ENCODE peak calls at places on chromosomes 11 and 22, in six cellular contexts. N is OCI-LY7, S is GM23248, D is SK-N-SH, Q is neural progenitor cell, P is MM.1S. R is an unnamed sample.

GRCh38 chr22:44761025-44761424 is 8.7 kb downstream of the ARHGAP8 start:
- DNase-seq in N (no peak), S (no peak), D (no peak), Q (no peak), P (no peak), R (no peak)

GRCh38 chr11:113474362-113475159 is 637 bp downstream of the DRD2 start:
- DNase-seq in N (peak; percentile 14), S (peak; percentile 78), D (peak; percentile 87), Q (peak; percentile 95), P (peak; percentile 70), R (peak; percentile 98)

GRCh38 chr11:40130427-40130826 is 1329.0 kb downstream of the LRRC4C start:
- DNase-seq in N (no peak), S (no peak), D (peak; percentile 16), Q (peak; percentile 72), P (no peak), R (peak; percentile 42)

GRCh38 chr11:114218508-114218907 is 77.7 kb upstream of the NNMT start:
- DNase-seq in N (no peak), S (no peak), D (no peak), Q (no peak), P (no peak), R (no peak)

GRCh38 chr11:27553186-27553585 is 46.6 kb upstream of the LIN7C start:
- DNase-seq in N (no peak), S (peak; percentile 65), D (no peak), Q (no peak), P (no peak), R (no peak)

GRCh38 chr11:20544536-20545237 is 54.7 kb upstream of the SLC6A5 start:
- DNase-seq in N (no peak), S (no peak), D (no peak), Q (peak; percentile 42), P (no peak), R (peak; percentile 57)

GRCh38 chr11:105372214-105372613 is 232.6 kb upstream of the CARD18 start:
- DNase-seq in N (no peak), S (no peak), D (no peak), Q (no peak), P (no peak), R (no peak)

GRCh38 chr11:69382131-69383128 is 88.5 kb downstream of the MYEOV start:
- DNase-seq in N (peak; percentile 82), S (peak; percentile 28), D (peak; percentile 6), Q (no peak), P (peak; percentile 46), R (peak; percentile 50)

GRCh38 chr11:69703711-69704507 is at the start of gene FGF19:
- DNase-seq in N (no peak), S (peak; percentile 28), D (peak; percentile 67), Q (peak; percentile 78), P (no peak), R (peak; percentile 87)

GRCh38 chr11:47905358-47906059 is 57.4 kb upstream of the NUP160 start:
- DNase-seq in N (peak; percentile 39), S (no peak), D (no peak), Q (no peak), P (no peak), R (peak; percentile 2)

GRCh38 chr11:1126935-1127663 is 30.7 kb upstream of the MUC5AC start:
- DNase-seq in N (no peak), S (no peak), D (peak; percentile 16), Q (no peak), P (no peak), R (no peak)

GRCh38 chr11:9206496-9206895 is 58.7 kb downstream of the DENND5A start:
- DNase-seq in N (no peak), S (peak; percentile 83), D (no peak), Q (no peak), P (no peak), R (no peak)

GRCh38 chr11:68120212-68121066 is 749 bp downstream of the CHKA start:
- DNase-seq in N (peak; percentile 67), S (peak; percentile 58), D (peak; percentile 91), Q (peak; percentile 83), P (peak; percentile 61), R (peak; percentile 59)

GRCh38 chr22:48268771-48269552 is 1506.5 kb downstream of the TBC1D22A start:
- DNase-seq in N (no peak), S (no peak), D (no peak), Q (no peak), P (peak; percentile 3), R (no peak)

GRCh38 chr22:35868938-35869337 is 151.3 kb downstream of the APOL5 start:
- DNase-seq in N (no peak), S (peak; percentile 12), D (no peak), Q (peak; percentile 44), P (no peak), R (peak; percentile 50)

GRCh38 chr11:79413258-79413657 is 27.6 kb downstream of the TENM4 start:
- DNase-seq in N (no peak), S (peak; percentile 96), D (peak; percentile 77), Q (peak; percentile 68), P (no peak), R (peak; percentile 61)

GRCh38 chr11:95451682-95452081 is 220.7 kb upstream of the SESN3 start:
- DNase-seq in N (no peak), S (peak; percentile 88), D (no peak), Q (no peak), P (no peak), R (no peak)

GRCh38 chr11:624705-625635 is at the start of gene CDHR5:
- DNase-seq in N (no peak), S (no peak), D (no peak), Q (no peak), P (no peak), R (no peak)

GRCh38 chr11:46504817-46505613 is 88.8 kb downstream of the AMBRA1 start:
- DNase-seq in N (no peak), S (peak; percentile 46), D (no peak), Q (no peak), P (peak; percentile 36), R (no peak)

GRCh38 chr11:2725367-2726300 is 25.8 kb upstream of the KCNQ1OT1 start:
- DNase-seq in N (no peak), S (peak; percentile 49), D (no peak), Q (no peak), P (no peak), R (no peak)

GRCh38 chr11:126561327-126561893 is 205.9 kb downstream of the ST3GAL4 start:
- DNase-seq in N (peak; percentile 48), S (peak; percentile 66), D (no peak), Q (peak; percentile 92), P (peak; percentile 73), R (peak; percentile 91)

GRCh38 chr11:75423721-75424120 is 9.3 kb downstream of the KLHL35 start:
- DNase-seq in N (no peak), S (no peak), D (no peak), Q (no peak), P (no peak), R (no peak)

GRCh38 chr22:36252754-36253522 is at the start of gene APOL1:
- DNase-seq in N (peak; percentile 32), S (peak; percentile 77), D (no peak), Q (no peak), P (peak; percentile 89), R (no peak)

GRCh38 chr11:57083641-57084385 is 95.1 kb downstream of the OR5AK2 start:
- DNase-seq in N (no peak), S (no peak), D (no peak), Q (no peak), P (no peak), R (no peak)

GRCh38 chr11:57082125-57082524 is 93.4 kb downstream of the OR5AK2 start:
- DNase-seq in N (no peak), S (no peak), D (no peak), Q (no peak), P (no peak), R (no peak)

GRCh38 chr11:57085604-57086003 is 96.1 kb upstream of the LRRC55 start:
- DNase-seq in N (no peak), S (peak; percentile 30), D (no peak), Q (no peak), P (no peak), R (no peak)

GRCh38 chr11:57092028-57092698 is 89.6 kb upstream of the LRRC55 start:
- DNase-seq in N (no peak), S (no peak), D (no peak), Q (no peak), P (no peak), R (no peak)

DNA sequence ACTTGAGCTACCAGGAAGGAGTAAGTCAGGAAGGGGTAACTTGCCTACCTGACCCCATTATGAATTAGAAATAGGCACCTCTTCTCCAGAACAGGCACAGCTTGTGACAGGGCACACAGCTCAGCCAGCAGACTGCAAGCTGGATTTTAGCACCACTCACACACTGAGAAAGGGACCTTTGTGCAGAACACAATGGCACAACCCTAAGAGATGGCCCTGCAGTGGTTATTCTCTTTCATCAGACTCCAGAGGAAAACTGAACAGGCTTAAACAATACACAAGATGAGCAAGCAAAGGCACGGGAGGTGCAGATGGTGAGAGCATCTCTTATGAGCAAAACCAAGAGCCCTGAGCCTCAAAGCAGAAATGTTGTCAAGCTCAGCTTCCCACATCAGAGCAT is 93.8 kb upstream of the LRRC55 start:
- DNase-seq in N (no peak), S (no peak), D (no peak), Q (peak; percentile 34), P (no peak), R (no peak)
- H3K27ac ChIP-seq in N (no peak overlapping the region), S (no peak overlapping the region), D (no peak overlapping the region), Q (no peak overlapping the region), P (no peak overlapping the region), R (no peak overlapping the region)

DNA sequence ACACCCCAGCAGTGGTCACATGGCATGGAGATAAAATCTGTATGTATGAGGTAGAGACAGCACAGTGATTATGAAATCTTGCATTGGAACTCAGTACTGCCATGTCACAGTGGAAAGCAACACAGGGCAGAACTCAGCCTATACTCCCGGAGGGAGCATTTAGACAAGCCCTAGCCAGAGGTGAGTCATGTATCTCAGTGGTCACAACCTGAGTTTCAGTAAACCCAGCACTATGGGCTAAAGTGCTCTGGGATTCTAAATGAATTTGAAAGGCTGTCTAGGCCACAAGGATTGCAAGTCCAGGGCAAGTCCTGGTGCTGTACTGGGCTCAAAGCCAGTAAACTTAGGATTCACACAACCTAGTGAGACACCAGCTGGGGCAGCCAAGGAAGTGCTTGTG is 1717.1 kb upstream of the RAG2 start:
- DNase-seq in N (no peak), S (no peak), D (no peak), Q (no peak), P (no peak), R (no peak)
- TF ChIP-seq EZH2phosphoT487 in N (no peak), S (no peak), D (no peak), Q (no peak), P (no peak), R (no peak)

GRCh38 chr11:24575392-24575791 is 78.5 kb downstream of the LUZP2 start:
- DNase-seq in N (no peak), S (peak; percentile 3), D (no peak), Q (no peak), P (no peak), R (no peak)
- H2AFZ ChIP-seq in N (no peak overlapping the region), S (no peak overlapping the region), D (peak overlapping the region; percentile 24), Q (peak overlapping the region; percentile 13), P (no peak overlapping the region), R (no peak overlapping the region)

GRCh38 chr11:120209750-120210650 is 832 bp upstream of the OAF start:
- DNase-seq in N (no peak), S (peak; percentile 46), D (peak; percentile 53), Q (peak; percentile 38), P (no peak), R (no peak)

GRCh38 chr11:120208777-120209176 is 2.1 kb upstream of the OAF start:
- DNase-seq in N (no peak), S (peak; percentile 85), D (no peak), Q (no peak), P (no peak), R (no peak)

GRCh38 chr11:120207517-120207916 is 3.3 kb upstream of the OAF start:
- DNase-seq in N (no peak), S (no peak), D (no peak), Q (no peak), P (no peak), R (no peak)

GRCh38 chr11:120205596-120206161 is 5.2 kb upstream of the OAF start:
- DNase-seq in N (no peak), S (peak; percentile 91), D (no peak), Q (no peak), P (no peak), R (no peak)

GRCh38 chr11:120208012-120208441 is 2.8 kb upstream of the OAF start:
- DNase-seq in N (no peak), S (no peak), D (no peak), Q (no peak), P (no peak), R (no peak)
- H3K27ac ChIP-seq in N (no peak overlapping the region), S (peak overlapping the region; percentile 39), D (no peak overlapping the region), Q (no peak overlapping the region), P (no peak overlapping the region), R (no peak overlapping the region)

R was measured in GM23338.